ENCODE peak calls at places on chromosome 10, in four cellular contexts. A is M059J, W is NCI-H460, B is aorta. K is an unnamed sample.

GRCh38 chr10:33134011-33134751 is 176.2 kb upstream of the ITGB1 start:
- DNase-seq in A (peak), W (peak), B (no peak), K (peak)

GRCh38 chr10:118802126-118802793 is 47.5 kb upstream of the CACUL1 start:
- DNase-seq in A (no peak), W (no peak), B (no peak), K (no peak)

GRCh38 chr10:11793762-11794479 is 29.2 kb upstream of the PROSER2 start:
- DNase-seq in A (peak), W (peak), B (peak), K (peak)

GRCh38 chr10:88288621-88289059 is 294.5 kb downstream of the RNLS start:
- DNase-seq in A (peak), W (no peak), B (no peak), K (no peak)

GRCh38 chr10:59177031-59177861 is 803 bp downstream of the PHYHIPL start:
- DNase-seq in A (peak), W (peak), B (no peak), K (peak)

GRCh38 chr10:103758294-103758681 is 97.1 kb downstream of the SH3PXD2A start:
- DNase-seq in A (peak), W (no peak), B (no peak), K (peak)

GRCh38 chr10:8174762-8175161 is 120.3 kb downstream of the GATA3 start:
- DNase-seq in A (no peak), W (no peak), B (no peak), K (peak)

GRCh38 chr10:101230185-101230917 is 1.1 kb upstream of the LBX1 start:
- DNase-seq in A (no peak), W (no peak), B (no peak), K (no peak)

GRCh38 chr10:6349846-6350245 is 147.1 kb downstream of the PFKFB3 start:
- DNase-seq in A (no peak), W (no peak), B (no peak), K (no peak)

GRCh38 chr10:102424916-102425315 is 4.3 kb downstream of the FBXL15 start:
- DNase-seq in A (no peak), W (no peak), B (no peak), K (no peak)

GRCh38 chr10:131020775-131021174 is 290.7 kb downstream of the TCERG1L start:
- DNase-seq in A (no peak), W (no peak), B (no peak), K (no peak)

GRCh38 chr10:131786756-131787605 is 113.8 kb upstream of the PPP2R2D start:
- DNase-seq in A (peak), W (peak), B (no peak), K (peak)

GRCh38 chr10:63071145-63071544 is 62.0 kb upstream of the NRBF2 start:
- DNase-seq in A (no peak), W (no peak), B (no peak), K (peak)

GRCh38 chr10:48253970-48254657 is 20.4 kb downstream of the FRMPD2 start:
- DNase-seq in A (peak), W (no peak), B (no peak), K (peak)

GRCh38 chr10:93742633-93743349 is 14.9 kb upstream of the LGI1 start:
- DNase-seq in A (no peak), W (no peak), B (no peak), K (peak)

GRCh38 chr10:124220971-124221355 is 127.6 kb upstream of the CHST15 start:
- DNase-seq in A (no peak), W (no peak), B (no peak), K (no peak)